ENCODE peak calls at places on chromosomes 11 and 22, in six cellular contexts. X, C, Z, P, V and Y are unnamed samples.

GRCh38 chr11:66081505-66081904 is 11.4 kb downstream of the PACS1 start:
- DNase-seq in X (no peak), C (no peak), Z (peak; percentile 26), P (peak; percentile 86), V (peak; percentile 50), Y (peak; percentile 89)

GRCh38 chr22:47180796-47181195 is 418.3 kb downstream of the TBC1D22A start:
- DNase-seq in X (no peak), C (no peak), Z (no peak), P (no peak), V (no peak), Y (no peak)

GRCh38 chr11:47784785-47785381 is 17.7 kb upstream of the FNBP4 start:
- DNase-seq in X (no peak), C (no peak), Z (no peak), P (no peak), V (no peak), Y (no peak)

GRCh38 chr11:77967753-77968152 is 26.7 kb downstream of the INTS4 start:
- DNase-seq in X (no peak), C (no peak), Z (no peak), P (no peak), V (no peak), Y (no peak)

GRCh38 chr11:119680899-119681370 is 48.1 kb downstream of the NECTIN1 start:
- DNase-seq in X (no peak), C (no peak), Z (no peak), P (no peak), V (no peak), Y (no peak)

GRCh38 chr11:103077553-103077952 is 14.4 kb downstream of the DCUN1D5 start:
- DNase-seq in X (no peak), C (no peak), Z (no peak), P (no peak), V (no peak), Y (no peak)

GRCh38 chr11:121300313-121300971 is 7.9 kb downstream of the SC5D start:
- DNase-seq in X (no peak), C (no peak), Z (no peak), P (no peak), V (no peak), Y (no peak)

GRCh38 chr11:10480026-10480425 is 25.0 kb downstream of the AMPD3 start:
- DNase-seq in X (no peak), C (no peak), Z (no peak), P (no peak), V (no peak), Y (no peak)

GRCh38 chr22:28750471-28750881 is 8.6 kb downstream of the HSCB start:
- DNase-seq in X (no peak), C (no peak), Z (no peak), P (no peak), V (no peak), Y (no peak)

GRCh38 chr11:107999759-108000455 is 8.8 kb upstream of the CUL5 start:
- DNase-seq in X (no peak), C (peak; percentile 85), Z (no peak), P (peak; percentile 66), V (no peak), Y (peak; percentile 72)

GRCh38 chr11:83523676-83524075 is 237.5 kb upstream of the CCDC90B start:
- DNase-seq in X (no peak), C (peak; percentile 22), Z (no peak), P (no peak), V (no peak), Y (no peak)

GRCh38 chr22:20459152-20459542 is 21.5 kb upstream of the SCARF2 start:
- DNase-seq in X (no peak), C (no peak), Z (no peak), P (no peak), V (no peak), Y (no peak)